ENCODE peak calls at places on chromosomes 3 and 15, in four cellular contexts. One of them, this sample, is unnamed.

GRCh38 chr3:141979050-141979671 is 102.7 kb downstream of the ATP1B3 start:
- DNase-seq in neural progenitor cell: no peak
- DNase-seq in K562: no peak
- DNase-seq in PC-3: peak; percentile 86
- DNase-seq in this sample: no peak

GRCh38 chr3:66386925-66387650 is 113.7 kb downstream of the LRIG1 start:
- DNase-seq in neural progenitor cell: no peak
- DNase-seq in K562: no peak
- DNase-seq in PC-3: no peak
- DNase-seq in this sample: no peak

GRCh38 chr3:173249457-173249856 is 108.4 kb upstream of the SPATA16 start:
- DNase-seq in neural progenitor cell: no peak
- DNase-seq in K562: no peak
- DNase-seq in PC-3: no peak
- DNase-seq in this sample: no peak

GRCh38 chr3:169591159-169591951 is 72.2 kb downstream of the MECOM start:
- DNase-seq in neural progenitor cell: no peak
- DNase-seq in K562: no peak
- DNase-seq in PC-3: no peak
- DNase-seq in this sample: no peak

GRCh38 chr3:24829011-24829581 is 334.4 kb upstream of the THRB start:
- DNase-seq in neural progenitor cell: peak; percentile 78
- DNase-seq in K562: peak; percentile 24
- DNase-seq in PC-3: no peak
- DNase-seq in this sample: no peak

GRCh38 chr3:136432685-136433084 is 182.5 kb downstream of the PCCB start:
- DNase-seq in neural progenitor cell: no peak
- DNase-seq in K562: no peak
- DNase-seq in PC-3: no peak
- DNase-seq in this sample: no peak

GRCh38 chr3:11567516-11568467 is 75.9 kb downstream of the VGLL4 start:
- DNase-seq in neural progenitor cell: no peak
- DNase-seq in K562: no peak
- DNase-seq in PC-3: peak; percentile 97
- DNase-seq in this sample: no peak

GRCh38 chr3:75049581-75049980 is 435.1 kb upstream of the CNTN3 start:
- DNase-seq in neural progenitor cell: no peak
- DNase-seq in K562: no peak
- DNase-seq in PC-3: no peak
- DNase-seq in this sample: no peak

GRCh38 chr3:134079111-134079531 is 49.4 kb upstream of the SLCO2A1 start:
- DNase-seq in neural progenitor cell: no peak
- DNase-seq in K562: no peak
- DNase-seq in PC-3: peak; percentile 39
- DNase-seq in this sample: no peak

GRCh38 chr3:178028933-178029332 is 507.3 kb upstream of the KCNMB2 start:
- DNase-seq in neural progenitor cell: no peak
- DNase-seq in K562: no peak
- DNase-seq in PC-3: no peak
- DNase-seq in this sample: no peak

GRCh38 chr15:23954931-23955330 is 267.8 kb upstream of the NDN start:
- DNase-seq in neural progenitor cell: no peak
- DNase-seq in K562: no peak
- DNase-seq in PC-3: no peak
- DNase-seq in this sample: no peak

GRCh38 chr15:69324031-69324430 is 25.3 kb downstream of the PAQR5 start:
- DNase-seq in neural progenitor cell: peak; percentile 12
- DNase-seq in K562: no peak
- DNase-seq in PC-3: no peak
- DNase-seq in this sample: no peak

GRCh38 chr3:55296781-55297180 is 190.3 kb downstream of the WNT5A start:
- DNase-seq in neural progenitor cell: no peak
- DNase-seq in K562: no peak
- DNase-seq in PC-3: no peak
- DNase-seq in this sample: no peak

GRCh38 chr3:151795276-151795675 is 18.6 kb upstream of the AADAC start:
- DNase-seq in neural progenitor cell: no peak
- DNase-seq in K562: no peak
- DNase-seq in PC-3: peak; percentile 97
- DNase-seq in this sample: no peak
- H3K4me3 ChIP-seq in neural progenitor cell: no peak overlapping the region
- H3K4me3 ChIP-seq in K562: no peak overlapping the region
- H3K4me3 ChIP-seq in PC-3: no peak overlapping the region
- H3K4me3 ChIP-seq in this sample: no peak overlapping the region

DNA sequence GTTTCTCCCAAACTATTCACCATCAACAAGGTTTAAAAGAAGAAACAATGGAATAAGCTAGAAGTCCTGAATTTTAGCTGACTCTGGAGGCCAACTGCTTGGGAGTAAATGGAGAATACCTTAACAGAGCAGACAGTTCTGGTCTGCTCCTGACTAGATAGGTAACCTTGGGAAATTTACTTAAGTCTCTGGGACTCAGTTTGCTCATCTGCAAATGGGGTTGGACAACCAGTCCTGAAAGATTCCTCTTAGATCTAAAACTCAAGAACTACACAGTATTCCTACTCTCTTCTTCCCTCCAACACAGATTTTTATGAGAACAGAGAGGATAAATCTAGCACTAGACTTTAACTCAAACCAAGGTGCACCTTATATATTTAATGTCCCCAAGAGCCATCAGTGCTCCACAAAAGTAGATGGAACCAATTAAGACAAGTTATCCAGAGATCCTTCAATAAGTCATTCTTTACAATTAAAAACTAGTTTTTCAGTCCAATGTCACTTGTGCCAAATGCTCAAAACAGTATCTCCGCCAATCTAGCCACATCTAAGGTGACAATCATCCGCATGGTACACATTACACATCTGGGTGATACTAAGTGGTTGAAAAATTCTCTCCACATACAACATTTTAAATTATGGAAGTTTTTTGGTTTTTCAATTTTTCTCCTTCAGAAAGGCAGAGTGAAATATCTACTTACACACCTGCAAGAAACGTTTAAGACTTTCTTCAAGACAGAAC is 1.5 kb downstream of the RHOA start:
- DNase-seq in neural progenitor cell: no peak
- DNase-seq in K562: no peak
- DNase-seq in PC-3: no peak
- DNase-seq in this sample: no peak
- H3K27ac ChIP-seq in neural progenitor cell: no peak overlapping the region
- H3K27ac ChIP-seq in K562: peak overlapping the region; percentile 96
- H3K27ac ChIP-seq in PC-3: no peak overlapping the region
- H3K27ac ChIP-seq in this sample: peak overlapping the region; percentile 91

DNA sequence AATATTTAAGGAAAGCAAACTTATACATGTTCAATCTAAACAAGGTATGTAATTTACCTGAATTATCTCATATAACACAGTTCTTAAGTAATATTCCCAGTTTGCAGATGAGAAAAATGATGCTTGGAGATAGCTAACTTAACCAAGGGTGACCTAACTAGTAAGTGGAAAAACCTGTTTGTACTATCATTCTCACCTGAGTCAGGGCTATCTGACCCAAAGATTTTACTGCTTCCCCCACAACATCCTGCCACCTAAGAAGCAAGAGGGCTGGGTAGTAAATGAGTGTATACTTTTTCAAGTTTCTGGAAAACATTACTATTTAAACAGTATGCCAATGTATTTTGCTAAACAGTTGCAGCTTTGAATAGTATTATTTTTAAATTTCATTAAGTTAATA is 10.6 kb downstream of the TP63 start:
- DNase-seq in neural progenitor cell: no peak
- DNase-seq in K562: no peak
- DNase-seq in PC-3: peak; percentile 87
- DNase-seq in this sample: no peak
- H3K4me3 ChIP-seq in neural progenitor cell: no peak overlapping the region
- H3K4me3 ChIP-seq in K562: no peak overlapping the region
- H3K4me3 ChIP-seq in PC-3: peak overlapping the region; percentile 29
- H3K4me3 ChIP-seq in this sample: no peak overlapping the region

GRCh38 chr3:170712336-170712735 is 126.5 kb upstream of the SLC7A14 start:
- DNase-seq in neural progenitor cell: no peak
- DNase-seq in K562: no peak
- DNase-seq in PC-3: no peak
- DNase-seq in this sample: no peak

GRCh38 chr3:170714562-170715535 is 129.0 kb upstream of the SLC7A14 start:
- DNase-seq in neural progenitor cell: no peak
- DNase-seq in K562: no peak
- DNase-seq in PC-3: peak; percentile 76
- DNase-seq in this sample: no peak

GRCh38 chr3:170713648-170714047 is 127.8 kb upstream of the SLC7A14 start:
- DNase-seq in neural progenitor cell: no peak
- DNase-seq in K562: no peak
- DNase-seq in PC-3: no peak
- DNase-seq in this sample: no peak

GRCh38 chr3:170712798-170713197 is 126.9 kb upstream of the SLC7A14 start:
- DNase-seq in neural progenitor cell: no peak
- DNase-seq in K562: no peak
- DNase-seq in PC-3: no peak
- DNase-seq in this sample: no peak

DNA sequence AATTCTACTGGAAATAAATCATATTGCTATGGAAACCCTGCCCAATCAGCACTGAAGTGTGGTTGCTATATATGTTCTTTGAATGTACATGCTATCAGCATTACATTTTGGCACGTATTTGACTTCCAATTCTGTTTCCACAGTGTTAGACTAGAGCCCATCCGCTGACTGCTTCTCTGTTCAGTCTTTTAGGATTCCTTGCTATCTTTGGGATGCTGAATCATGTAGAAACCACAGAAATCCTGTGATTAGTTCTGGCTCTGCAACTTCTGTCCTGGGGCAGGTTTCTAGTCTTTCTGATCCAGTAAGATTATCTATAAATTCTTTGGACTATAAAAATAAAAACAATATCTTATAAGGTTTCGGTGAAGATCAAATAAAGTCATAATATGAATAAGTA is 128.3 kb upstream of the SLC7A14 start:
- DNase-seq in neural progenitor cell: no peak
- DNase-seq in K562: no peak
- DNase-seq in PC-3: peak; percentile 80
- DNase-seq in this sample: no peak
- H3K27ac ChIP-seq in neural progenitor cell: no peak overlapping the region
- H3K27ac ChIP-seq in K562: no peak overlapping the region
- H3K27ac ChIP-seq in PC-3: peak overlapping the region; percentile 48
- H3K27ac ChIP-seq in this sample: no peak overlapping the region

DNA sequence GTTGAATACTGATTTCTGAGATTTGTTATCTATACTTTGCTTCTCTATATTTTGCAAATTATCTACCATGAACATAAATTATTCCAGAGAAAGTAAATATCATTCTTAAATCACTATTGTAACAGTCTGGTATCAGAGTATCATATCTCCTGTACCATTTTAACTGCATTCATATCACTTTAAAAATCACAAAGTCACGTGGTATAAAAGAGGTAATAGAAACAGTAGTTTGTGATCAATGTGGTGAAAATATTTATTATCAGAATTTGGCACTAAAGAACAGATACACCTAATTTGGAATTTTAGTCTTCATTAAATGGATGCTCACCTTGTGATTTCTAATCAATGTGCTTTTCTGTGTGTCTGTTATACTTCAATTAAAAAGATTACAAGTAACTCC is 47.8 kb downstream of the P3H2 start:
- DNase-seq in neural progenitor cell: no peak
- DNase-seq in K562: no peak
- DNase-seq in PC-3: no peak
- DNase-seq in this sample: no peak
- H3K4me3 ChIP-seq in neural progenitor cell: no peak overlapping the region
- H3K4me3 ChIP-seq in K562: no peak overlapping the region
- H3K4me3 ChIP-seq in PC-3: no peak overlapping the region
- H3K4me3 ChIP-seq in this sample: no peak overlapping the region

This sample was measured in CD8-positive, alpha-beta memory T cell.